ENCODE peak calls at places on chromosome 14, in six cellular contexts. X is GM13977, T is transverse colon, F is MCF 10A, U is PC-3, Q is AG10803. A is an unnamed sample.

GRCh38 chr14:51188566-51189185 is 51.4 kb upstream of the TMX1 start:
- DNase-seq in X (no peak), T (no peak), F (no peak), U (peak; percentile 61), Q (peak; percentile 31), A (no peak)

GRCh38 chr14:102241147-102241546 is 63.8 kb downstream of the MOK start:
- DNase-seq in X (no peak), T (no peak), F (no peak), U (no peak), Q (no peak), A (no peak)

GRCh38 chr14:38053684-38054083 is 154.0 kb upstream of the SSTR1 start:
- DNase-seq in X (no peak), T (no peak), F (no peak), U (no peak), Q (no peak), A (no peak)

GRCh38 chr14:94773682-94774211 is 3.8 kb upstream of the GSC start:
- DNase-seq in X (no peak), T (no peak), F (no peak), U (no peak), Q (no peak), A (no peak)

GRCh38 chr14:65164825-65165135 is 62.5 kb upstream of the MAX start:
- DNase-seq in X (no peak), T (no peak), F (no peak), U (no peak), Q (no peak), A (no peak)

GRCh38 chr14:34770901-34771300 is 56.5 kb upstream of the CFL2 start:
- DNase-seq in X (no peak), T (no peak), F (no peak), U (no peak), Q (peak; percentile 9), A (no peak)

GRCh38 chr14:104827173-104828055 is 26.5 kb downstream of the ZBTB42 start:
- DNase-seq in X (peak; percentile 85), T (peak; percentile 62), F (no peak), U (peak; percentile 60), Q (peak; percentile 24), A (no peak)

GRCh38 chr14:103749860-103750259 is 34.2 kb downstream of the ZFYVE21 start:
- DNase-seq in X (no peak), T (no peak), F (no peak), U (no peak), Q (no peak), A (no peak)

GRCh38 chr14:36515105-36515593 is 4.9 kb downstream of the NKX2-1 start:
- DNase-seq in X (peak; percentile 21), T (no peak), F (no peak), U (no peak), Q (no peak), A (no peak)

GRCh38 chr14:67998804-67999203 is 179.2 kb downstream of the RAD51B start:
- DNase-seq in X (no peak), T (no peak), F (no peak), U (no peak), Q (no peak), A (no peak)

GRCh38 chr14:25868521-25869314 is 729.1 kb downstream of the NOVA1 start:
- DNase-seq in X (no peak), T (no peak), F (no peak), U (no peak), Q (no peak), A (no peak)

GRCh38 chr14:27006520-27006919 is 408.7 kb upstream of the NOVA1 start:
- DNase-seq in X (no peak), T (no peak), F (no peak), U (no peak), Q (no peak), A (no peak)

GRCh38 chr14:66010695-66011094 is 475.5 kb upstream of the CCDC196 start:
- DNase-seq in X (no peak), T (no peak), F (no peak), U (no peak), Q (no peak), A (no peak)

GRCh38 chr14:31180299-31181051 is 27.1 kb downstream of the HECTD1 start:
- DNase-seq in X (no peak), T (no peak), F (no peak), U (peak; percentile 44), Q (no peak), A (no peak)

GRCh38 chr14:31181271-31181670 is 26.3 kb downstream of the HECTD1 start:
- DNase-seq in X (no peak), T (no peak), F (no peak), U (no peak), Q (no peak), A (no peak)
- TF ChIP-seq CTCF in X (no peak), T (no peak), F (no peak), U (no peak), Q (no peak), A (no peak)

DNA sequence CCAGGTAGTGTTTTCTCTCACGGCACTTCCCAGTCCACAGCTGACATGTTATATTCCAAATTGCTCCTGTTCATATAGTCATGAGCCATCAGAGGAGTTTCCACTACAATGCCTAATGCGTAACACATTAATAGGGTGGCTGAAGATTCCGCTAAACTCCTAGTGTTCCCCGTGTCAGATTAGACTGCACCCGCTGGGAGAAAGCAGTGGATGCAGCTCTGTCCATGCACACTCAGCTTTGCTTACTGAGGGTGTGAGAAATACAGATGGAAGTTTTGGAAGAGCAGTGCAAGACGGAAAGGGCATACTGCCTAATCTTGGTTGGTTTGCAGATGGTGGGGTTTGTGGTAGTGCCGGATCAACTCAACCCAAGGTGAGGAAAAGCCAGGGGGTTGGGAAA is 5.6 kb downstream of the PPP1R3E start:
- DNase-seq in X (no peak), T (no peak), F (no peak), U (no peak), Q (no peak), A (no peak)
- TF ChIP-seq CTCF in X (no peak), T (no peak), F (no peak), U (no peak), Q (no peak), A (no peak)

GRCh38 chr14:69054030-69054429 is 74.9 kb upstream of the ACTN1 start:
- DNase-seq in X (no peak), T (no peak), F (no peak), U (no peak), Q (no peak), A (no peak)

GRCh38 chr14:69055125-69055524 is 76.0 kb upstream of the ACTN1 start:
- DNase-seq in X (no peak), T (no peak), F (peak; percentile 68), U (no peak), Q (no peak), A (no peak)

GRCh38 chr14:69059658-69060648 is 80.9 kb upstream of the ACTN1 start:
- DNase-seq in X (no peak), T (peak; percentile 40), F (peak; percentile 87), U (peak; percentile 73), Q (peak; percentile 91), A (no peak)

GRCh38 chr14:69055973-69056372 is 76.9 kb upstream of the ACTN1 start:
- DNase-seq in X (no peak), T (no peak), F (no peak), U (no peak), Q (no peak), A (no peak)

GRCh38 chr14:69056389-69056788 is 77.3 kb upstream of the ACTN1 start:
- DNase-seq in X (no peak), T (no peak), F (no peak), U (no peak), Q (peak; percentile 76), A (no peak)
- TF ChIP-seq CTCF in X (no peak), T (no peak), F (no peak), U (no peak), Q (peak; percentile 12), A (no peak)

GRCh38 chr14:22265319-22266140 is 323.5 kb downstream of the DAD1 start:
- DNase-seq in X (no peak), T (no peak), F (no peak), U (peak; percentile 56), Q (no peak), A (no peak)
- TF ChIP-seq CTCF in X (no peak), T (no peak), F (no peak), U (peak; percentile 68), Q (no peak), A (no peak)

DNA sequence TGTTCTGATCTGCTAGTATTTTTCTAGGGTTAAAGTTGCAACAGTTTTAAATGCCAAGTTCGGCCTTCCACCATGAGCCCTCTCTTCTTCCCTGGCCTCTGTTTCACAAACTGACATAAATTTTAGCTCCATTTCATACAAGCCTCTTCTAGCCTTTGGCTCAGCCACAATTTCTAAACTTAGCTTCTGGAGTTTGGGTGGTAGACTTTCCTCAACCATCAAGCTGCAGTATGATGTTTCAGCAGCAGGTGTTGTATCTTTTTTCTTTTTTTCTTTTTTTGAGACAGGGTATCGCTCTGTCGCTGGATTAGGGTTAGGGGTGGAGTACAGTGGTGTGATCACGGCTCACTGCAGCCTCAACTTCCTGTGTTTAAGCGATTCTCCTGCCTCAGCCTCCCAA is 29.4 kb downstream of the SETD3 start:
- DNase-seq in X (no peak), T (no peak), F (no peak), U (no peak), Q (no peak), A (no peak)
- TF ChIP-seq CTCF in X (no peak), T (no peak), F (no peak), U (no peak), Q (no peak), A (no peak)

DNA sequence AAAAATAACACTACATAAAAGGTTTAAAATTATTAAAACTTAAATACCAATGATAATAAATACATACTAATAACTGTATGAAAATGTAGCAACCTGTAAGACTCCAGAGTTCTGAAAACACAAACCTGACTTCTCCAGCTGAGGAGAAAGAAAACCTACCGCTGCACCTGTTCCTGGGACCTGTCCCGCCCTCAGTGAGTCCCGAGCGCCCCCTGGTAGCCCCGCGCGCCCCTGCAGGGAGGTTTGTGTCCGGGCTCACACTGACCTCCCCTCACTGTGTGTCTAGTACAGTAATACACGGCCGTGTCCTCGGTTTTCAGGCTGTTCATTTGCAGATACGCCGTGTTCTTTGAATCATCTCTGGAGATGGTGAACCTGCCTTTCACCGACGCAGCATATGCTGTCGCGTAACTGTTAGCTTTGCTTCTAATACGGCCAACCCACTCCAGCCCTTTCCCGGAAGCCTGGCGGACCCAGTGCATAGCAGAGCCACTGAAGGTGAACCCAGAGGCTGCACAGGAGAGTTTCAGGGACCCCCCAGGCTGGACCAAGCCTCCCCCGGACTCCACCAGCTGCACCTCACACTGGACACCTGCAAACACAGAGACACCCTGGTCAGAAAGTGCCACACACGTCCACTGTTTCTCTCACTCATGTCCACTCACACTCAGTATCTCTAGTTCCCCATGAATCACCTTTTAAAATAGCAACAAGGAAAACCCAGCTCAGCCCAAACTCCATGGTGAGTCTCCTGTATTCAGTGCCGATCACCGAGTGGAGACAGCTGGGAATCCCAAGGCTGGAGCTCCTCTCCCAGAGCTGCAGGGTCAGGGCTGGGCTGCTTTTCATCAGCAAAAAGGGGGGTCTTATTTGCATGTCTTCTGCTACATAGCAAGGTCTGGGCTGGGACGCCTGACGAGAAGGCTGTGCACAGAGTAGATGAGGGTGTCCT is 1276.3 kb downstream of the TMEM121 start:
- DNase-seq in X (no peak), T (peak; percentile 52), F (no peak), U (no peak), Q (no peak), A (no peak)
- TF ChIP-seq CTCF in X (peak; percentile 55), T (peak; percentile 13), F (no peak), U (no peak), Q (no peak), A (no peak)

GRCh38 chr14:23728791-23729190 is 92.6 kb downstream of the DHRS2 start:
- DNase-seq in X (no peak), T (no peak), F (no peak), U (no peak), Q (no peak), A (no peak)
- TF ChIP-seq CTCF in X (no peak), T (no peak), F (no peak), U (no peak), Q (no peak), A (no peak)

GRCh38 chr14:96578619-96579018 is 76.4 kb downstream of the PAPOLA start:
- DNase-seq in X (no peak), T (no peak), F (no peak), U (no peak), Q (no peak), A (no peak)
- TF ChIP-seq CTCF in X (no peak), T (no peak), F (no peak), U (no peak), Q (no peak), A (no peak)